ENCODE peak calls at places on chromosome 17, in five cellular contexts. E, A, D, R and L are unnamed samples.

GRCh38 chr17:28384281-28385036 is 13.0 kb downstream of the SARM1 start:
- DNase-seq in R (peak; percentile 92), D (no peak), A (peak; percentile 77), E (no peak), L (peak; percentile 86)

GRCh38 chr17:247767-248166 is 66.3 kb upstream of the DOC2B start:
- DNase-seq in R (peak; percentile 69), A (no peak), D (no peak), E (no peak), L (no peak)

GRCh38 chr17:58586009-58586408 is 71.6 kb upstream of the MTMR4 start:
- DNase-seq in E (no peak), D (no peak), A (no peak), R (no peak), L (no peak)

GRCh38 chr17:416293-417206 is 63.9 kb upstream of the RPH3AL start:
- DNase-seq in D (no peak), R (no peak), E (peak; percentile 85), A (peak; percentile 72), L (no peak)

GRCh38 chr17:78383725-78384471 is 5.4 kb downstream of the PGS1 start:
- DNase-seq in A (no peak), R (peak; percentile 90), E (peak; percentile 74), D (no peak), L (no peak)

GRCh38 chr17:34987232-34987631 is 6.9 kb downstream of the LIG3 start:
- DNase-seq in A (no peak), R (no peak), E (no peak), D (no peak), L (no peak)

GRCh38 chr17:77330602-77331081 is 189.9 kb downstream of the SEC14L1 start:
- DNase-seq in A (peak; percentile 47), E (no peak), R (peak; percentile 43), D (no peak), L (no peak)

GRCh38 chr17:30236807-30237206 is 1.3 kb upstream of the SLC6A4 start:
- DNase-seq in R (peak; percentile 83), E (no peak), D (peak; percentile 46), A (peak; percentile 48), L (peak; percentile 82)

GRCh38 chr17:48591435-48592077 is 1.5 kb upstream of the HOXB3 start:
- DNase-seq in E (no peak), R (no peak), D (no peak), A (no peak), L (no peak)

GRCh38 chr17:81113158-81113724 is 52.1 kb upstream of the PVALEF start:
- DNase-seq in D (no peak), R (no peak), A (no peak), E (no peak), L (no peak)

GRCh38 chr17:57284984-57285646 is 28.8 kb downstream of the MSI2 start:
- DNase-seq in A (no peak), D (no peak), R (no peak), E (peak; percentile 50), L (no peak)

GRCh38 chr17:77465358-77466041 is 324.7 kb downstream of the SEC14L1 start:
- DNase-seq in E (peak; percentile 86), D (peak; percentile 70), R (peak; percentile 82), A (peak; percentile 86), L (no peak)

GRCh38 chr17:44384823-44385286 is 4.6 kb downstream of the ITGA2B start:
- DNase-seq in D (no peak), A (no peak), R (no peak), E (no peak), L (no peak)

GRCh38 chr17:77287432-77288068 is 146.8 kb downstream of the SEC14L1 start:
- DNase-seq in D (no peak), A (no peak), E (no peak), R (no peak), L (no peak)

GRCh38 chr17:62792122-62792800 is 15.9 kb downstream of the MARCHF10 start:
- DNase-seq in E (no peak), R (no peak), D (no peak), A (no peak), L (no peak)

GRCh38 chr17:3935140-3935542 is 18.9 kb upstream of the P2RX1 start:
- DNase-seq in E (no peak), R (peak; percentile 88), A (peak; percentile 66), D (peak; percentile 84), L (peak; percentile 67)

GRCh38 chr17:76139801-76140660 is 1.0 kb downstream of the FOXJ1 start:
- DNase-seq in E (no peak), R (peak; percentile 77), D (no peak), A (peak; percentile 77), L (no peak)

GRCh38 chr17:12959441-12959840 is 58.4 kb downstream of the ELAC2 start:
- DNase-seq in D (no peak), R (no peak), E (no peak), A (no peak), L (no peak)

GRCh38 chr17:76405607-76405966 is 21.2 kb downstream of the SPHK1 start:
- DNase-seq in A (no peak), D (no peak), R (no peak), E (no peak), L (no peak)

GRCh38 chr17:28839221-28839620 is 3.4 kb downstream of the FAM222B start:
- DNase-seq in E (no peak), D (peak; percentile 74), A (no peak), R (no peak), L (no peak)

GRCh38 chr17:15910791-15911190 is 34.1 kb upstream of the ADORA2B start:
- DNase-seq in A (no peak), D (no peak), R (no peak), E (no peak), L (no peak)

GRCh38 chr17:31531336-31532160 is 140.1 kb downstream of the RAB11FIP4 start:
- DNase-seq in D (no peak), R (no peak), A (no peak), E (no peak), L (no peak)

GRCh38 chr17:16923904-16924700 is 47.8 kb downstream of the TNFRSF13B start:
- DNase-seq in D (no peak), E (no peak), A (no peak), R (peak; percentile 49), L (peak; percentile 30)

GRCh38 chr17:16923097-16923903 is 48.6 kb downstream of the TNFRSF13B start:
- DNase-seq in D (no peak), R (peak; percentile 53), A (no peak), E (no peak), L (peak; percentile 14)

GRCh38 chr17:16924701-16925440 is 47.0 kb downstream of the TNFRSF13B start:
- DNase-seq in R (peak; percentile 46), A (no peak), D (no peak), E (no peak), L (peak; percentile 16)

GRCh38 chr17:16920628-16921020 is 51.3 kb downstream of the TNFRSF13B start:
- DNase-seq in E (no peak), D (no peak), R (peak; percentile 42), A (no peak), L (no peak)

GRCh38 chr17:16922386-16923096 is 49.4 kb downstream of the TNFRSF13B start:
- DNase-seq in E (no peak), D (no peak), A (no peak), R (peak; percentile 45), L (no peak)
- TF ChIP-seq CTCF in E (peak; percentile 42), D (no peak), A (no peak), R (peak; percentile 9), L (peak; percentile 22)

DNA sequence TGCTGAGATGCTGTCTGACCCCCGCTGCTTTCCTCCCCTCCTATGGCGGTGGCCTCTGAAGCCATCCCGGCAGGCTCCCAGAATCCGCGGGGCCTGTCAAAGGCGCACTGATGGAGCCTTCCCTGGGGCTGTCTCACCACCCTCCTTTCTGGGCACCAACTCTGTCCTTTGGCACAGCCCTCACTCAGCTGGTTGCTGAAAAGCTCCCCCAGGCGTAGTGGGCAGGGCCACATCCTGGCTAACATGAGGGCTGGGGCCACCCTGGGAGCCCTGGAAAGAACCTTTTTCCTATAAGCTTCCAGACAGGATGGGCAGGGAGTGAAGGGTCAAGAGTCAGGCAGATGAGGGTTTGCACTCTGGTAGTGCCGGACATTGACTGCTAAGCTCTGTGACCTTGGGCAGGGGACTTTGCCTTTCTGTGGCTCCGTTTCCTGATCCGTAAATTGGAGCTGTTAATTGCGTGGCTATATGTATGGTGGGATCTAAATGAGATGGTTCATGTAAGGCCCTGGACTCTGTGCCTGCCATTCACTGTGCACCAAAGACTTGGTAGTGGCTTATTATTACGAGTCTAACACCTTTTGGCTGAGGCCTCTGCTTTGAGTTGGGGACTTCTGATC is 27.6 kb upstream of the LASP1NB start:
- DNase-seq in A (no peak), D (no peak), E (no peak), R (no peak), L (no peak)
- H3K36me3 ChIP-seq in A (peaks cover 16% of the 10 kb centered on the region), D (no peaks in the 10 kb centered on the region), E (peaks cover 27% of the 10 kb centered on the region), R (peaks cover 58% of the 10 kb centered on the region), L (peaks cover 1% of the 10 kb centered on the region)

GRCh38 chr17:8124350-8125195 is 667 bp upstream of the HES7 start:
- DNase-seq in R (no peak), E (no peak), A (no peak), D (peak; percentile 50), L (no peak)
- H3K4me3 ChIP-seq in R (peak overlapping the region; percentile 67), E (peak overlapping the region; percentile 99), A (peak overlapping the region; percentile 93), D (peak overlapping the region; percentile 68), L (peak overlapping the region; percentile 37)

GRCh38 chr17:74860229-74860998 is 729 bp upstream of the GRIN2C start:
- DNase-seq in A (peak; percentile 54), E (no peak), R (no peak), D (peak; percentile 32), L (no peak)

GRCh38 chr17:74861554-74862107 is 1.9 kb upstream of the GRIN2C start:
- DNase-seq in D (no peak), R (no peak), A (no peak), E (no peak), L (no peak)

GRCh38 chr17:74860999-74861553 is 1.4 kb upstream of the GRIN2C start:
- DNase-seq in A (no peak), R (no peak), E (no peak), D (no peak), L (no peak)

GRCh38 chr17:74858672-74859438 is 830 bp downstream of the GRIN2C start:
- DNase-seq in A (no peak), E (no peak), R (no peak), D (no peak), L (no peak)

DNA sequence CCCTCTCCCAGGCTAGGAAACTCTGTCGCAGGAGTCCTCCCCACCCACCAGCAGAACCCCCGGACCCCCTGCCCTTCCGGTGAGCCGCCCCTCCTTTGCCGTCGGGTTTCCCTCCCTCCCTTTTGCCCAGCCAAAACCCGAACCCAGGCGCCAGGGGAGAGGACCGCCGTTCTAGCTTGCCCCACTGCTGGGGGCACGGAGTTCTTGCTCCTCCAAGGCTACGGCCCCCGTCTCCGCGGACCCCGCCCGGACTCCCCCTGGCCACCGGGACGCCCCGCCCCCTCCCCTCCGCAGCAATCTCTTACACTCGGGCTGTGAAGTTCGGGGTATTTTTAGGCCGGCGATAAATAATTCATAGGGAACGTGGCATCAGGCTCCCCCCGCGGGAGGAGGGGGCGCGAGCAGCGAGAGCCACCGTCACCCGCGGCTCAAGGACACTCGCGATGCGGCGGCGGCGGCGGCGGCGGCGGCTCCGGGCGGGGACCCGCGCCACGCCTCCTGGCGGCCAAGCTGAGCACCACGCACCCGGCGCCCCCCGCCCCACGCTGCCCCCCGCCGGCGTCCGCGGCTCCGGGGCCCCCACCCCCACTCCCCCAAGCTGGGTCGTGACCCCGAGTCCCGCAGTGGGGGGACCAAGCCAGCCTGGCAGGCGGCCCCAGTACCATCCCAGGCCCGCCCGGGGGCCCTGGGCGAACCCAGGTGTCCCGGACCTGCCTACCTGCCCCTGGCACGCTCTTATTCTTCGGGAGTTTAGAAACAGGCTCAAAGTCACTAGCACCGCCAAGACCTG is at the start of gene GRIN2C:
- DNase-seq in D (peak; percentile 39), E (no peak), A (no peak), R (no peak), L (peak; percentile 56)
- TF ChIP-seq CTCF in D (peak; percentile 38), E (peak; percentile 13), A (peak; percentile 34), R (peak; percentile 37), L (no peak)